ENCODE peak calls at places on chromosomes 6 and 20, in six cellular contexts. One of them, this sample, is unnamed.

GRCh38 chr20:34579936-34580587 is 21.5 kb downstream of the MAP1LC3A start:
- DNase-seq in IMR-90: peak; percentile 34
- DNase-seq in H9: no peak
- DNase-seq in H1: no peak
- DNase-seq in neuronal stem cell: no peak
- DNase-seq in mesendoderm: no peak
- DNase-seq in this sample: no peak

GRCh38 chr20:35121186-35121585 is 25.9 kb downstream of the EDEM2 start:
- DNase-seq in IMR-90: no peak
- DNase-seq in H9: no peak
- DNase-seq in H1: no peak
- DNase-seq in neuronal stem cell: no peak
- DNase-seq in mesendoderm: no peak
- DNase-seq in this sample: no peak

GRCh38 chr6:36616888-36617521 is 22.8 kb downstream of the SRSF3 start:
- DNase-seq in IMR-90: no peak
- DNase-seq in H9: no peak
- DNase-seq in H1: no peak
- DNase-seq in neuronal stem cell: no peak
- DNase-seq in mesendoderm: no peak
- DNase-seq in this sample: no peak

GRCh38 chr6:161256390-161256789 is 17.5 kb downstream of the AGPAT4 start:
- DNase-seq in IMR-90: no peak
- DNase-seq in H9: no peak
- DNase-seq in H1: no peak
- DNase-seq in neuronal stem cell: no peak
- DNase-seq in mesendoderm: no peak
- DNase-seq in this sample: no peak

GRCh38 chr20:50399003-50399916 is 110.9 kb upstream of the PTPN1 start:
- DNase-seq in IMR-90: peak; percentile 51
- DNase-seq in H9: no peak
- DNase-seq in H1: no peak
- DNase-seq in neuronal stem cell: no peak
- DNase-seq in mesendoderm: no peak
- DNase-seq in this sample: peak; percentile 53

GRCh38 chr6:111201155-111201554 is 113.9 kb downstream of the SLC16A10 start:
- DNase-seq in IMR-90: no peak
- DNase-seq in H9: no peak
- DNase-seq in H1: no peak
- DNase-seq in neuronal stem cell: no peak
- DNase-seq in mesendoderm: no peak
- DNase-seq in this sample: no peak

GRCh38 chr20:18613553-18613952 is 25.7 kb downstream of the DTD1 start:
- DNase-seq in IMR-90: peak; percentile 29
- DNase-seq in H9: no peak
- DNase-seq in H1: no peak
- DNase-seq in neuronal stem cell: no peak
- DNase-seq in mesendoderm: no peak
- DNase-seq in this sample: no peak

GRCh38 chr6:105982761-105983600 is 103.2 kb upstream of the PRDM1 start:
- DNase-seq in IMR-90: no peak
- DNase-seq in H9: no peak
- DNase-seq in H1: no peak
- DNase-seq in neuronal stem cell: no peak
- DNase-seq in mesendoderm: no peak
- DNase-seq in this sample: no peak

GRCh38 chr6:56902551-56903464 is 52.1 kb upstream of the BEND6 start:
- DNase-seq in IMR-90: peak; percentile 76
- DNase-seq in H9: no peak
- DNase-seq in H1: no peak
- DNase-seq in neuronal stem cell: peak; percentile 14
- DNase-seq in mesendoderm: peak; percentile 28
- DNase-seq in this sample: peak; percentile 46

GRCh38 chr6:10801224-10801848 is 37.0 kb downstream of the MAK start:
- DNase-seq in IMR-90: peak; percentile 58
- DNase-seq in H9: peak; percentile 74
- DNase-seq in H1: peak; percentile 15
- DNase-seq in neuronal stem cell: peak; percentile 40
- DNase-seq in mesendoderm: peak; percentile 61
- DNase-seq in this sample: peak; percentile 67

GRCh38 chr20:36093025-36093803 is 61.3 kb upstream of the EPB41L1 start:
- DNase-seq in IMR-90: no peak
- DNase-seq in H9: no peak
- DNase-seq in H1: no peak
- DNase-seq in neuronal stem cell: no peak
- DNase-seq in mesendoderm: no peak
- DNase-seq in this sample: peak; percentile 55

GRCh38 chr6:30091577-30092381 is 16.2 kb upstream of the RNF39 start:
- DNase-seq in IMR-90: peak; percentile 59
- DNase-seq in H9: peak; percentile 72
- DNase-seq in H1: no peak
- DNase-seq in neuronal stem cell: no peak
- DNase-seq in mesendoderm: peak; percentile 56
- DNase-seq in this sample: peak; percentile 69

GRCh38 chr20:25623225-25623735 is 534 bp downstream of the NANP start:
- DNase-seq in IMR-90: peak; percentile 24
- DNase-seq in H9: peak; percentile 32
- DNase-seq in H1: peak; percentile 7
- DNase-seq in neuronal stem cell: no peak
- DNase-seq in mesendoderm: peak; percentile 29
- DNase-seq in this sample: peak; percentile 68
- H3K4ac ChIP-seq in IMR-90: peak overlapping the region; percentile 88
- H3K4ac ChIP-seq in H9: no peak overlapping the region
- H3K4ac ChIP-seq in H1: no peak overlapping the region
- H3K4ac ChIP-seq in neuronal stem cell: no peak overlapping the region
- H3K4ac ChIP-seq in mesendoderm: peak overlapping the region; percentile 81
- H3K4ac ChIP-seq in this sample: peak overlapping the region; percentile 96

DNA sequence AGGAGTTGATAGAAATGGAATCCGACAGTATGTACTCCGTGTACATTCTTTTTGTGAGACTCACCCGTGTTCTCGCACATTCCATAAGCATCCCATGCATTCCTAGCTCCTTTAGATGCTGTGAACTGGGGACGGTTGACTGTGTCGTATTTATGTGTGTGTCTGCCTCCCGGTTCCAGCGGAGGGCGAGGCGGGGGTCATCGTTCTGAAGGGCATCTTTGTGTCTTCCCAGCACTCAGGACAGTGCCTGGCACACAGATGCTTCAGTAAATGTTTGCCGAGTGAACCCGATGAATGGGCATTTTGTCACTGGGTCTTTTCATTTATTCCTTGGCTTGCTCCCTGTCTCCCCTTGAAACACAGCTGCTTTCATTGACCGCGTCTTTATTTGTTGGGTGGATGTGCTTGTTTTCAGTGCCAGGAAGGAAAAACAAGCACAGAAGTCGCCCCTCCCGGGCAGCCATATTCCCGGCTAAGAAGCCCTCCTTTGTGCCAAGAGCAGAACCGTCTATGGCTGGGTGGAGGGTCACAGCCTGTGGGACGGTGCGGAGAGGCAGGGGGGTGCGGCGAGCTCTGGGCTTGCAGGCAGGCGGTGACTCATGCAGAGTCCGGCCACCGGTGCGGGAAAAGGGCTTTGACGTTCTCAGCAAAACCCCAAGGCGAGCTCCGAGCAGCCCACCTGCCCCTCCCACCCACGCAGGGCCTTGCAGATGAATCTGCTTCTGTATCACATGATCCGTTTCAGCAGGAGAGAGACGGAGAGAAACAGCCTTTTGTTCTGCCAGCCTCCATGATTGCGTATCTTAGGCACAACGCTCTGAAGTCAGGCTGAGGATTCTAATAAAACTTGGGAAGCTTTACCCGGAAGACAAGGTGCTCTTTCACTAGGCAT is 11.2 kb upstream of the PSMG4 start:
- DNase-seq in IMR-90: peak; percentile 97
- DNase-seq in H9: peak; percentile 75
- DNase-seq in H1: no peak
- DNase-seq in neuronal stem cell: no peak
- DNase-seq in mesendoderm: peak; percentile 58
- DNase-seq in this sample: peak; percentile 87
- H2BK5ac ChIP-seq in IMR-90: peak overlapping the region; percentile 93
- H2BK5ac ChIP-seq in H9: no peak overlapping the region
- H2BK5ac ChIP-seq in H1: peak overlapping the region; percentile 61
- H2BK5ac ChIP-seq in neuronal stem cell: no peak overlapping the region
- H2BK5ac ChIP-seq in mesendoderm: no peak overlapping the region
- H2BK5ac ChIP-seq in this sample: no peak overlapping the region

GRCh38 chr20:38833857-38834164 is 28.3 kb downstream of the PPP1R16B start:
- DNase-seq in IMR-90: no peak
- DNase-seq in H9: no peak
- DNase-seq in H1: no peak
- DNase-seq in neuronal stem cell: no peak
- DNase-seq in mesendoderm: no peak
- DNase-seq in this sample: no peak

GRCh38 chr20:38833154-38833856 is 27.8 kb downstream of the PPP1R16B start:
- DNase-seq in IMR-90: no peak
- DNase-seq in H9: no peak
- DNase-seq in H1: no peak
- DNase-seq in neuronal stem cell: no peak
- DNase-seq in mesendoderm: no peak
- DNase-seq in this sample: no peak

GRCh38 chr20:38831049-38831691 is 25.7 kb downstream of the PPP1R16B start:
- DNase-seq in IMR-90: no peak
- DNase-seq in H9: no peak
- DNase-seq in H1: no peak
- DNase-seq in neuronal stem cell: no peak
- DNase-seq in mesendoderm: no peak
- DNase-seq in this sample: no peak

GRCh38 chr20:38830356-38830755 is 24.9 kb downstream of the PPP1R16B start:
- DNase-seq in IMR-90: no peak
- DNase-seq in H9: no peak
- DNase-seq in H1: no peak
- DNase-seq in neuronal stem cell: no peak
- DNase-seq in mesendoderm: no peak
- DNase-seq in this sample: no peak

GRCh38 chr20:38831995-38832620 is 26.6 kb downstream of the PPP1R16B start:
- DNase-seq in IMR-90: no peak
- DNase-seq in H9: no peak
- DNase-seq in H1: no peak
- DNase-seq in neuronal stem cell: no peak
- DNase-seq in mesendoderm: no peak
- DNase-seq in this sample: no peak
- H2BK15ac ChIP-seq in IMR-90: no peak overlapping the region
- H2BK15ac ChIP-seq in H9: no peak overlapping the region
- H2BK15ac ChIP-seq in H1: no peak overlapping the region
- H2BK15ac ChIP-seq in neuronal stem cell: no peak overlapping the region
- H2BK15ac ChIP-seq in mesendoderm: no peak overlapping the region
- H2BK15ac ChIP-seq in this sample: no peak overlapping the region

DNA sequence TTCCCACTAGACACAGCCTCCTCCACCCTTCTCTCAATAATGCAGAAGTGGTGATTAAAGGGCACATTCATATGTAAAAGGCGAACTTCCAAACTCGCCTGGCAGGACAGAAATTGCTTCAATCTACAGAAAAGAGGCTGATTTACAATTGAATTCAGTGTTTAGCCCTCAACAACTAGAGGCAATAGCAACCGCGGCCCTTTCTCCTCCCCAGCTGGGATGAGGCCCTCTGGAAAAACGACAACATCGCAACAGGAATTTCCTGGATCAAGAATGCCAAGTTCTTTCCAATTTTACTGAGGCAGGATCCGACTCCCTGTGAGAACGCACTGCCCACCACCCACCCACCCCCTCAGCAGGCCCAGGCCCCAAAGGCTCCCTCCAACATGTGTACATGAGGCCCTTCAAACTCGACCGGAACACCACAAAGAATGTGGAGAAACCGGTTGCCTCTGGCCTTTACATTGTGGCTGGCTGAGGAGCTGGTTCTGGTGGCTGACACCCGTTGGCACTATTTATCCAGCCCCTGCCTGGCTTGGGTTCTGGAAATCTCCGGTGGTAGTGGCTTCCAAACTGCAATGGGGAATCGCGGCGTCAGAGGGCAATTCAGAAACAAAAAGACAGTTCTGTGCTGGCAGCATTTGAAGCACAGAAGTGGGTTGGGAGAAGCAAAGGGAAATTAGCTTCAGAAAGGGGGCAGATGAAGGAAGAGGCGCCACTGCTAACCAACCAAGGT is 36.8 kb downstream of the ZMYND8 start:
- DNase-seq in IMR-90: peak; percentile 74
- DNase-seq in H9: peak; percentile 94
- DNase-seq in H1: peak; percentile 93
- DNase-seq in neuronal stem cell: no peak
- DNase-seq in mesendoderm: peak; percentile 98
- DNase-seq in this sample: peak; percentile 83
- H3K4ac ChIP-seq in IMR-90: peak overlapping the region; percentile 99
- H3K4ac ChIP-seq in H9: peak overlapping the region; percentile 17
- H3K4ac ChIP-seq in H1: peak overlapping the region; percentile 15
- H3K4ac ChIP-seq in neuronal stem cell: no peak overlapping the region
- H3K4ac ChIP-seq in mesendoderm: peak overlapping the region; percentile 72
- H3K4ac ChIP-seq in this sample: peak overlapping the region; percentile 85

GRCh38 chr6:4347877-4348276 is 212.5 kb upstream of the ECI2 start:
- DNase-seq in IMR-90: no peak
- DNase-seq in H9: no peak
- DNase-seq in H1: no peak
- DNase-seq in neuronal stem cell: no peak
- DNase-seq in mesendoderm: no peak
- DNase-seq in this sample: no peak
- H2BK5ac ChIP-seq in IMR-90: no peak overlapping the region
- H2BK5ac ChIP-seq in H9: no peak overlapping the region
- H2BK5ac ChIP-seq in H1: no peak overlapping the region
- H2BK5ac ChIP-seq in neuronal stem cell: no peak overlapping the region
- H2BK5ac ChIP-seq in mesendoderm: no peak overlapping the region
- H2BK5ac ChIP-seq in this sample: no peak overlapping the region